ENCODE peak calls at places on chromosomes 16 and 17, in five cellular contexts. One of them, this sample, is unnamed.
A peak's percentile ranks its signal among the peaks of the same experiment; 100 is the strongest.

GRCh38 chr16:82252582-82252981 is 82.6 kb upstream of the MPHOSPH6 start:
- DNase-seq in activated T-helper 1 cell treated with anti-CD3 and anti-CD28 coated beads, Interleukin-2, amount 50 U/mL, for 16 hours: no peak
- DNase-seq in kidney glomerular epithelial cell: no peak
- DNase-seq in heart left ventricle: no peak
- DNase-seq in caudate nucleus: no peak
- DNase-seq in this sample: no peak

GRCh38 chr16:19393226-19394074 is 24.2 kb upstream of the TMC5 start:
- DNase-seq in activated T-helper 1 cell treated with anti-CD3 and anti-CD28 coated beads, Interleukin-2, amount 50 U/mL, for 16 hours: no peak
- DNase-seq in kidney glomerular epithelial cell: peak; percentile 81
- DNase-seq in heart left ventricle: no peak
- DNase-seq in caudate nucleus: no peak
- DNase-seq in this sample: peak; percentile 89

GRCh38 chr16:50458694-50459271 is 89.4 kb upstream of the NKD1 start:
- DNase-seq in activated T-helper 1 cell treated with anti-CD3 and anti-CD28 coated beads, Interleukin-2, amount 50 U/mL, for 16 hours: no peak
- DNase-seq in kidney glomerular epithelial cell: no peak
- DNase-seq in heart left ventricle: no peak
- DNase-seq in caudate nucleus: no peak
- DNase-seq in this sample: no peak

GRCh38 chr16:81650982-81651562 is 128.0 kb upstream of the PLCG2 start:
- DNase-seq in activated T-helper 1 cell treated with anti-CD3 and anti-CD28 coated beads, Interleukin-2, amount 50 U/mL, for 16 hours: no peak
- DNase-seq in kidney glomerular epithelial cell: no peak
- DNase-seq in heart left ventricle: peak; percentile 84
- DNase-seq in caudate nucleus: no peak
- DNase-seq in this sample: no peak

GRCh38 chr17:42097691-42098661 is at the start of gene ZNF385C:
- DNase-seq in activated T-helper 1 cell treated with anti-CD3 and anti-CD28 coated beads, Interleukin-2, amount 50 U/mL, for 16 hours: no peak
- DNase-seq in kidney glomerular epithelial cell: no peak
- DNase-seq in heart left ventricle: no peak
- DNase-seq in caudate nucleus: no peak
- DNase-seq in this sample: no peak

GRCh38 chr17:2218426-2218825 is 85.2 kb downstream of the SMG6 start:
- DNase-seq in activated T-helper 1 cell treated with anti-CD3 and anti-CD28 coated beads, Interleukin-2, amount 50 U/mL, for 16 hours: no peak
- DNase-seq in kidney glomerular epithelial cell: peak; percentile 48
- DNase-seq in heart left ventricle: no peak
- DNase-seq in caudate nucleus: no peak
- DNase-seq in this sample: peak; percentile 100

GRCh38 chr17:74750327-74751069 is 2.1 kb downstream of the NHERF1 start:
- DNase-seq in activated T-helper 1 cell treated with anti-CD3 and anti-CD28 coated beads, Interleukin-2, amount 50 U/mL, for 16 hours: no peak
- DNase-seq in kidney glomerular epithelial cell: no peak
- DNase-seq in heart left ventricle: peak; percentile 48
- DNase-seq in caudate nucleus: peak; percentile 44
- DNase-seq in this sample: peak; percentile 57

GRCh38 chr17:77453613-77454559 is 313.1 kb downstream of the SEC14L1 start:
- DNase-seq in activated T-helper 1 cell treated with anti-CD3 and anti-CD28 coated beads, Interleukin-2, amount 50 U/mL, for 16 hours: no peak
- DNase-seq in kidney glomerular epithelial cell: no peak
- DNase-seq in heart left ventricle: peak; percentile 57
- DNase-seq in caudate nucleus: no peak
- DNase-seq in this sample: no peak

GRCh38 chr17:11005940-11006339 is 168.1 kb upstream of the PIRT start:
- DNase-seq in activated T-helper 1 cell treated with anti-CD3 and anti-CD28 coated beads, Interleukin-2, amount 50 U/mL, for 16 hours: no peak
- DNase-seq in kidney glomerular epithelial cell: no peak
- DNase-seq in heart left ventricle: no peak
- DNase-seq in caudate nucleus: no peak
- DNase-seq in this sample: no peak

GRCh38 chr17:8846768-8847211 is 20.7 kb downstream of the PIK3R6 start:
- DNase-seq in activated T-helper 1 cell treated with anti-CD3 and anti-CD28 coated beads, Interleukin-2, amount 50 U/mL, for 16 hours: no peak
- DNase-seq in kidney glomerular epithelial cell: peak; percentile 12
- DNase-seq in heart left ventricle: peak; percentile 44
- DNase-seq in caudate nucleus: no peak
- DNase-seq in this sample: peak; percentile 36

GRCh38 chr16:24610421-24610765 is 71.0 kb downstream of the RBBP6 start:
- DNase-seq in activated T-helper 1 cell treated with anti-CD3 and anti-CD28 coated beads, Interleukin-2, amount 50 U/mL, for 16 hours: no peak
- DNase-seq in kidney glomerular epithelial cell: no peak
- DNase-seq in heart left ventricle: peak; percentile 41
- DNase-seq in caudate nucleus: peak; percentile 15
- DNase-seq in this sample: peak; percentile 35

GRCh38 chr17:74790206-74791066 is 14.3 kb upstream of the NAT9 start:
- DNase-seq in activated T-helper 1 cell treated with anti-CD3 and anti-CD28 coated beads, Interleukin-2, amount 50 U/mL, for 16 hours: no peak
- DNase-seq in kidney glomerular epithelial cell: no peak
- DNase-seq in heart left ventricle: no peak
- DNase-seq in caudate nucleus: no peak
- DNase-seq in this sample: no peak

GRCh38 chr17:36000730-36001108 is 634 bp downstream of the CCL15 start:
- DNase-seq in activated T-helper 1 cell treated with anti-CD3 and anti-CD28 coated beads, Interleukin-2, amount 50 U/mL, for 16 hours: no peak
- DNase-seq in kidney glomerular epithelial cell: no peak
- DNase-seq in heart left ventricle: no peak
- DNase-seq in caudate nucleus: no peak
- DNase-seq in this sample: no peak

GRCh38 chr16:58046054-58046881 is 20.7 kb downstream of the MMP15 start:
- DNase-seq in activated T-helper 1 cell treated with anti-CD3 and anti-CD28 coated beads, Interleukin-2, amount 50 U/mL, for 16 hours: no peak
- DNase-seq in kidney glomerular epithelial cell: no peak
- DNase-seq in heart left ventricle: no peak
- DNase-seq in caudate nucleus: no peak
- DNase-seq in this sample: no peak

GRCh38 chr16:2464333-2464732 is 4.4 kb downstream of the TEDC2 start:
- DNase-seq in activated T-helper 1 cell treated with anti-CD3 and anti-CD28 coated beads, Interleukin-2, amount 50 U/mL, for 16 hours: no peak
- DNase-seq in kidney glomerular epithelial cell: no peak
- DNase-seq in heart left ventricle: no peak
- DNase-seq in caudate nucleus: no peak
- DNase-seq in this sample: no peak

GRCh38 chr17:73210002-73210678 is 17.3 kb downstream of the COG1 start:
- DNase-seq in activated T-helper 1 cell treated with anti-CD3 and anti-CD28 coated beads, Interleukin-2, amount 50 U/mL, for 16 hours: no peak
- DNase-seq in kidney glomerular epithelial cell: no peak
- DNase-seq in heart left ventricle: no peak
- DNase-seq in caudate nucleus: no peak
- DNase-seq in this sample: no peak

GRCh38 chr17:57911834-57912673 is 43.2 kb downstream of the CUEDC1 start:
- DNase-seq in activated T-helper 1 cell treated with anti-CD3 and anti-CD28 coated beads, Interleukin-2, amount 50 U/mL, for 16 hours: no peak
- DNase-seq in kidney glomerular epithelial cell: no peak
- DNase-seq in heart left ventricle: peak; percentile 98
- DNase-seq in caudate nucleus: peak; percentile 93
- DNase-seq in this sample: peak; percentile 57

GRCh38 chr17:57866723-57867122 is 16.9 kb upstream of the MRPS23 start:
- DNase-seq in activated T-helper 1 cell treated with anti-CD3 and anti-CD28 coated beads, Interleukin-2, amount 50 U/mL, for 16 hours: no peak
- DNase-seq in kidney glomerular epithelial cell: no peak
- DNase-seq in heart left ventricle: no peak
- DNase-seq in caudate nucleus: no peak
- DNase-seq in this sample: no peak

GRCh38 chr16:2751577-2752034 is 832 bp upstream of the SRRM2 start:
- DNase-seq in activated T-helper 1 cell treated with anti-CD3 and anti-CD28 coated beads, Interleukin-2, amount 50 U/mL, for 16 hours: peak; percentile 22
- DNase-seq in kidney glomerular epithelial cell: no peak
- DNase-seq in heart left ventricle: no peak
- DNase-seq in caudate nucleus: no peak
- DNase-seq in this sample: no peak

GRCh38 chr17:79808763-79809529 is 12.1 kb upstream of the CBX8 start:
- DNase-seq in activated T-helper 1 cell treated with anti-CD3 and anti-CD28 coated beads, Interleukin-2, amount 50 U/mL, for 16 hours: no peak
- DNase-seq in kidney glomerular epithelial cell: peak; percentile 65
- DNase-seq in heart left ventricle: no peak
- DNase-seq in caudate nucleus: no peak
- DNase-seq in this sample: peak; percentile 73